ENCODE peak calls at places on chromosomes 2 and 18, in eight cellular contexts. A is IMR-90, B is aorta, X is breast epithelium, O is HAP-1, N is BE2C, U is astrocyte of the spinal cord, D is body of pancreas. K is an unnamed sample.

GRCh38 chr18:62610509-62611394 is 87.9 kb downstream of the ZCCHC2 start:
- DNase-seq in A (no peak), B (no peak), X (no peak), O (no peak), N (no peak), U (no peak), D (no peak), K (no peak)

GRCh38 chr2:69122271-69122670 is 109.3 kb downstream of the ANTXR1 start:
- DNase-seq in A (peak; percentile 84), B (no peak), X (no peak), O (no peak), N (no peak), U (peak; percentile 83), D (no peak), K (no peak)

GRCh38 chr2:20235655-20236302 is 10.8 kb upstream of the SDC1 start:
- DNase-seq in A (no peak), B (no peak), X (no peak), O (no peak), N (no peak), U (no peak), D (no peak), K (no peak)

GRCh38 chr2:164840930-164841718 is 499 bp downstream of the COBLL1 start:
- DNase-seq in A (peak; percentile 32), B (peak; percentile 92), X (peak; percentile 53), O (peak; percentile 61), N (peak; percentile 81), U (peak; percentile 75), D (peak; percentile 90), K (no peak)

GRCh38 chr2:135916232-135916631 is 40.0 kb upstream of the MCM6 start:
- DNase-seq in A (peak; percentile 40), B (no peak), X (no peak), O (peak; percentile 35), N (no peak), U (peak; percentile 60), D (no peak), K (no peak)

GRCh38 chr2:165833156-165833555 is 39.1 kb upstream of the GALNT3 start:
- DNase-seq in A (peak; percentile 78), B (no peak), X (peak; percentile 56), O (no peak), N (no peak), U (peak; percentile 75), D (no peak), K (no peak)

GRCh38 chr2:205769494-205769848 is 87.2 kb downstream of the NRP2 start:
- DNase-seq in A (peak; percentile 94), B (no peak), X (no peak), O (peak; percentile 67), N (no peak), U (peak; percentile 95), D (no peak), K (no peak)

GRCh38 chr2:130872276-130873125 is 35.8 kb downstream of the ARHGEF4 start:
- DNase-seq in A (no peak), B (peak; percentile 42), X (no peak), O (peak; percentile 59), N (no peak), U (no peak), D (no peak), K (no peak)

GRCh38 chr2:105804266-105804665 is 59.6 kb downstream of the NCK2 start:
- DNase-seq in A (no peak), B (no peak), X (no peak), O (peak; percentile 48), N (no peak), U (peak; percentile 74), D (no peak), K (no peak)

GRCh38 chr2:207662203-207662602 is 37.0 kb upstream of the METTL21A start:
- DNase-seq in A (no peak), B (no peak), X (no peak), O (no peak), N (no peak), U (no peak), D (peak; percentile 28), K (no peak)
- H3K4me3 ChIP-seq in A (no peak overlapping the region), B (no peak overlapping the region), X (no peak overlapping the region), O (no peak overlapping the region), N (no peak overlapping the region), U (no peak overlapping the region), D (no peak overlapping the region), K (no peak overlapping the region)

GRCh38 chr2:239315308-239315707 is 85.5 kb downstream of the HDAC4 start:
- DNase-seq in A (no peak), B (peak; percentile 24), X (no peak), O (no peak), N (no peak), U (no peak), D (no peak), K (no peak)

GRCh38 chr2:239318091-239318725 is 82.6 kb downstream of the HDAC4 start:
- DNase-seq in A (no peak), B (peak; percentile 30), X (no peak), O (no peak), N (no peak), U (no peak), D (no peak), K (no peak)

GRCh38 chr2:239318790-239319189 is 82.0 kb downstream of the HDAC4 start:
- DNase-seq in A (peak; percentile 20), B (no peak), X (no peak), O (no peak), N (no peak), U (peak; percentile 36), D (no peak), K (no peak)

GRCh38 chr2:239319261-239319661 is 81.6 kb downstream of the HDAC4 start:
- DNase-seq in A (peak; percentile 18), B (no peak), X (no peak), O (no peak), N (no peak), U (peak; percentile 75), D (peak; percentile 44), K (no peak)

DNA sequence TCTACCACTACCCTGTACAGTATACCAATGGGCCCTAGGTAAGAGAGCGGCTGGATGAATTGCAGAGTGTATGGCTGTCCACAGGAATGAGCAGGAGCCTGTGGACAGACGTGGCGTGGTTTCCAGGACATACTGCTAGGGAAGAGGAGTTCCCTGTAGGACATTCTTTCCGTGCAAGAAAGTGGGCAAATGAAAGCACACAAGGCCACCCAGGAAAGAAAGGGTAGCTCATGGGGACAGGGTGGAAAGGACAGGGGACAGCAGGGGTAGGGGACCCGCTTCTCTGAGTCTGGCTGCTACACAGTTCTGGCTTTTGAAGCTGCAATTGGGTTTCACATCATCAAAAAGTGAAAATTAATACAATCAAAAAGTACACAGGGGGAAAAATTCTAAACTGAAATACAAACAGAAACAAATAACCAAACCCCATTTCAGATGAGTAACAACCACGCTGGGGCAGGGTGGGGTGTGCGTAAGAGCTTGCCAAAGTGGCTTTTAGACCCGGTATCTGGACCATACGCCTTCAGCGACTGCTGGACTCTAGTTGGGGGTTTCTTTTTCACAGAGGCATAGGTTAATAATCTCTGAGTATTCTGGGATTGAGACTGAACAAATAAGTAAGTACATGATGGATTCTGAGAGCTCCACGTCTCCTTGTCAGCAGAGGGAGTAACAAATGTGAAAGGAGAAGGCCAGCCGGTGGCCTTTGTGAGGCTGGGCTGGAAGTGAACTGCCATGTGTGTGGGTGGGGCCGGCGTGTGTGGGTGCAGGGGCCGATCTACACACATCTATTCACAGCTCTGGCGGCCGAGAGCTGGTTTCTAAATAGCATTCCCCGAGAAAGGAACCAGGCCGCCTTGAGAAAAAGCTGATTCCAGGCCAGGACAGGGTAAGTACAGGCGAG is 84.0 kb downstream of the HDAC4 start:
- DNase-seq in A (peak; percentile 41), B (peak; percentile 87), X (no peak), O (no peak), N (no peak), U (peak; percentile 43), D (peak; percentile 60), K (no peak)
- H3K4me3 ChIP-seq in A (no peak overlapping the region), B (no peak overlapping the region), X (no peak overlapping the region), O (no peak overlapping the region), N (no peak overlapping the region), U (no peak overlapping the region), D (no peak overlapping the region), K (no peak overlapping the region)

GRCh38 chr2:213219816-213220215 is 64.4 kb upstream of the SPAG16 start:
- DNase-seq in A (peak; percentile 23), B (no peak), X (no peak), O (no peak), N (no peak), U (peak; percentile 24), D (no peak), K (peak; percentile 53)

GRCh38 chr2:213213186-213213585 is 61.8 kb upstream of the IKZF2 start:
- DNase-seq in A (no peak), B (no peak), X (no peak), O (no peak), N (no peak), U (no peak), D (no peak), K (no peak)

GRCh38 chr2:213216461-213216860 is 65.0 kb upstream of the IKZF2 start:
- DNase-seq in A (peak; percentile 56), B (no peak), X (no peak), O (no peak), N (no peak), U (peak; percentile 94), D (no peak), K (no peak)

GRCh38 chr2:213214209-213214608 is 62.8 kb upstream of the IKZF2 start:
- DNase-seq in A (no peak), B (no peak), X (no peak), O (no peak), N (no peak), U (no peak), D (no peak), K (no peak)
- H3K4me3 ChIP-seq in A (no peak overlapping the region), B (no peak overlapping the region), X (no peak overlapping the region), O (no peak overlapping the region), N (peak overlapping the region; percentile 18), U (no peak overlapping the region), D (no peak overlapping the region), K (no peak overlapping the region)

GRCh38 chr2:11635141-11635540 is 34.9 kb downstream of the NTSR2 start:
- DNase-seq in A (no peak), B (no peak), X (no peak), O (no peak), N (no peak), U (no peak), D (no peak), K (no peak)
- H3K4me3 ChIP-seq in A (no peak overlapping the region), B (no peak overlapping the region), X (no peak overlapping the region), O (no peak overlapping the region), N (no peak overlapping the region), U (no peak overlapping the region), D (no peak overlapping the region), K (no peak overlapping the region)